ENCODE peak calls at places on chromosomes 6 and 20, in six cellular contexts. L is HL-60; B is naive thymus-derived CD4-positive, alpha-beta T cell; U is breast epithelium; F is pancreas; H is mesenchymal stem cell. G is an unnamed sample.
A peak's percentile ranks its signal among the peaks of the same experiment; 100 is the strongest.

GRCh38 chr6:149362289-149362688 is 37.8 kb upstream of the SUMO4 start:
- DNase-seq in L (no peak), B (no peak), U (no peak), F (no peak), H (no peak), G (no peak)

GRCh38 chr6:87722831-87723726 is 21.0 kb upstream of the AKIRIN2 start:
- DNase-seq in L (peak; percentile 54), B (no peak), U (peak; percentile 56), F (peak; percentile 80), H (peak; percentile 84), G (no peak)

GRCh38 chr6:156699017-156699421 is 78.2 kb upstream of the ARID1B start:
- DNase-seq in L (no peak), B (no peak), U (no peak), F (no peak), H (peak; percentile 58), G (no peak)

GRCh38 chr20:36932476-36933426 is 18.8 kb downstream of the SAMHD1 start:
- DNase-seq in L (no peak), B (no peak), U (no peak), F (no peak), H (peak; percentile 81), G (no peak)

GRCh38 chr6:167005350-167006159 is 6.4 kb downstream of the CEP43 start:
- DNase-seq in L (no peak), B (no peak), U (no peak), F (no peak), H (no peak), G (no peak)

GRCh38 chr20:44034965-44035635 is 120.4 kb downstream of the TOX2 start:
- DNase-seq in L (no peak), B (no peak), U (no peak), F (no peak), H (no peak), G (no peak)

GRCh38 chr6:154343473-154344308 is 12.9 kb downstream of the IPCEF1 start:
- DNase-seq in L (no peak), B (no peak), U (peak; percentile 73), F (peak; percentile 62), H (peak; percentile 48), G (peak; percentile 12)

GRCh38 chr6:166620478-166621113 is 6.5 kb downstream of the RPS6KA2 start:
- DNase-seq in L (no peak), B (no peak), U (no peak), F (no peak), H (no peak), G (no peak)

GRCh38 chr6:123105561-123105960 is 109.5 kb downstream of the CLVS2 start:
- DNase-seq in L (no peak), B (no peak), U (no peak), F (no peak), H (no peak), G (no peak)

GRCh38 chr6:35165630-35166071 is 24.5 kb upstream of the TCP11 start:
- DNase-seq in L (no peak), B (no peak), U (no peak), F (peak; percentile 52), H (no peak), G (no peak)

GRCh38 chr6:133889557-133890301 is 816 bp downstream of the TCF21 start:
- DNase-seq in L (no peak), B (no peak), U (no peak), F (no peak), H (peak; percentile 74), G (no peak)

GRCh38 chr20:16175322-16175721 is 397.9 kb downstream of the KIF16B start:
- DNase-seq in L (no peak), B (no peak), U (no peak), F (no peak), H (no peak), G (peak; percentile 12)

GRCh38 chr6:146999766-147000165 is 204.5 kb upstream of the STXBP5 start:
- DNase-seq in L (no peak), B (no peak), U (no peak), F (no peak), H (no peak), G (no peak)

GRCh38 chr6:106082735-106083398 is 3.3 kb upstream of the PRDM1 start:
- DNase-seq in L (no peak), B (no peak), U (no peak), F (no peak), H (peak; percentile 72), G (peak; percentile 60)

GRCh38 chr20:10423735-10424134 is 10.3 kb downstream of the MKKS start:
- DNase-seq in L (no peak), B (no peak), U (no peak), F (no peak), H (no peak), G (no peak)
- H3K4me3 ChIP-seq in L (no peak overlapping the region), B (no peak overlapping the region), U (no peak overlapping the region), F (no peak overlapping the region), H (no peak overlapping the region), G (no peak overlapping the region)

GRCh38 chr20:56841346-56841908 is 212.3 kb downstream of the TFAP2C start:
- DNase-seq in L (no peak), B (no peak), U (no peak), F (no peak), H (no peak), G (no peak)

GRCh38 chr20:56839791-56840190 is 210.7 kb downstream of the TFAP2C start:
- DNase-seq in L (no peak), B (no peak), U (no peak), F (no peak), H (no peak), G (no peak)

GRCh38 chr20:56835829-56836228 is 206.7 kb downstream of the TFAP2C start:
- DNase-seq in L (no peak), B (no peak), U (no peak), F (no peak), H (no peak), G (no peak)

GRCh38 chr20:56842086-56842485 is 213.0 kb downstream of the TFAP2C start:
- DNase-seq in L (no peak), B (no peak), U (no peak), F (no peak), H (no peak), G (no peak)

GRCh38 chr20:56839222-56839621 is 210.1 kb downstream of the TFAP2C start:
- DNase-seq in L (no peak), B (no peak), U (no peak), F (no peak), H (no peak), G (no peak)
- H3K4me3 ChIP-seq in L (no peak overlapping the region), B (no peak overlapping the region), U (no peak overlapping the region), F (no peak overlapping the region), H (no peak overlapping the region), G (no peak overlapping the region)

GRCh38 chr6:71933881-71934280 is 47.5 kb downstream of the RIMS1 start:
- DNase-seq in L (no peak), B (no peak), U (no peak), F (no peak), H (no peak), G (no peak)
- H3K4me3 ChIP-seq in L (no peak overlapping the region), B (no peak overlapping the region), U (no peak overlapping the region), F (no peak overlapping the region), H (no peak overlapping the region), G (no peak overlapping the region)

DNA sequence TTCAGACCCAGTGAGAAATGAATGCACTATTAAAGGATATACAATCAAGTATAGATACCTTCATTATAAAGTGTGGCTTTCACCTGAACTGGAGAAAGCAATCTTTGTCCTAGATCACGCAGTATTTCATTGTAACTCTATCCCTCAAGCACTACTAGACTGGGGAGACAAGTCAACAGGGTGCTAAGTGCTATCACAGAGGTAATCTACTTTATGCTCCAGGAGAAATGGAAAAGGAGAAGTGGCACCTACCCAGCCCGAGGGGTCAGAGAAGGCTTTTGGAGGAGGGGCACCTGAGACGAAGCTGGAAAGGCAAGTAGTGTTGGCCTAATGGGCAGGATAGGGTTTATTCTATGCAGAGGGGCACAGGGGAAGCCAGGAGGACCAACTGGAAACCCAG is 17.1 kb downstream of the ZHX3 start:
- DNase-seq in L (no peak), B (no peak), U (no peak), F (no peak), H (no peak), G (no peak)
- H3K4me3 ChIP-seq in L (no peak overlapping the region), B (no peak overlapping the region), U (no peak overlapping the region), F (no peak overlapping the region), H (no peak overlapping the region), G (no peak overlapping the region)

DNA sequence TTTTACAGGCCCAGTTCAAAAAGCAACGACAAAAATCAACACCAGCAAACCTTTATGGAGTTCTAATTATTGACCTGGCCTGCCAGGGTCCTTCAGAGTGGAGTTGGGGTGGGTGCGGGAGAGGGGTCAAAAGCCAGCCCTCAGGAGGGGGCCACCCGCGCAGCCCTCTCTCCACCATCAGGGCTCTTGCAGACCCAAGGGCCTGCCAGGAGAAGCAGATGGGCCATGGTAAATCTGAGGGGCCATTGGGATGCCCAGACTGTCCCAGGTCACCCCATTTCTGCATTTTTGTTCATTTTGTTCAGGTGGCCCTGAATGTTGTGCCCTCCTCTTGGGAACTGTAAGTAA is 88.4 kb downstream of the DHX35 start:
- DNase-seq in L (no peak), B (no peak), U (no peak), F (no peak), H (no peak), G (no peak)
- H3K4me3 ChIP-seq in L (peak overlapping the region; percentile 66), B (peak overlapping the region; percentile 76), U (peak overlapping the region; percentile 83), F (peak overlapping the region; percentile 69), H (no peak overlapping the region), G (peak overlapping the region; percentile 71)

GRCh38 chr6:110965629-110966229 is 7.2 kb downstream of the GTF3C6 start:
- DNase-seq in L (no peak), B (no peak), U (no peak), F (no peak), H (no peak), G (no peak)
- H3K4me3 ChIP-seq in L (no peak overlapping the region), B (no peak overlapping the region), U (no peak overlapping the region), F (no peak overlapping the region), H (no peak overlapping the region), G (no peak overlapping the region)

DNA sequence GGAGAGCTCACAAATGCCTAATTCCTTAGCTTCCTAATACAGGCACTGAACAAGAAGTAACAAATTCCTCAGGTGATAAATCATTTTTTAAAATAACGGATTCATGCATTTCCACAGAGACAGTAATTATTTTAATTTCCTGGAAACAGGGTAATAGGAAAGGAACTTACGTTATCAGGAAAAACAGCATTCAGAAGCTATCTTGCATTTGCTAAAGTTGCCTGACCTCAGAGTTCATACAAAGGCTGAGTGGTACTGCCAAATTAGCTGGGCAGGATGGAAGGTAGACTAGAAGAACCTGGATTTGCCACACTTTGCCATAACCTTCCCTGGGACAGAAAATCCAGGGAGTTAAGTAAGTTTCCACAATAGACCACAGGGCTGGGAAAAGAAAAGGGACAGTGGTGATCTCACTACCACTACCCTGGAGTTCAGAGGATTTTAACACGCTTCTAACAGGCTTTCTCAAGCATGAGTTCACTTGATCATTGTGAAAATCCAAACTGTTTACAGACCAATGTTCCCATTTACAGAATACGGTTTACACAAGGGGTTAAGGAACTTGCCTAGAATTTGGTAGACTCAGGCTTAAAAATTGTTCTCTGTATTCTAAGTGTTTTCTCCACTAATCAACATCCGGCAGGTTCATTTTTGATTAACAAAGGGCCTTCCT is 57.0 kb downstream of the KIF13A start:
- DNase-seq in L (no peak), B (no peak), U (no peak), F (no peak), H (peak; percentile 92), G (no peak)
- H3K4me3 ChIP-seq in L (no peak overlapping the region), B (no peak overlapping the region), U (no peak overlapping the region), F (no peak overlapping the region), H (no peak overlapping the region), G (no peak overlapping the region)